ENCODE peak calls at places on chromosomes 2 and 18, in six cellular contexts. L is OCI-LY7; T is activated CD4-positive, alpha-beta memory T cell treated with anti-CD3 and anti-CD28 coated beads for 36 hours; H is progenitor cell of endocrine pancreas; R is NCI-H510A; F is HT-29. J is an unnamed sample.

GRCh38 chr2:204535356-204535755 is 9.9 kb upstream of the PARD3B start:
- DNase-seq in L (no peak), T (no peak), H (no peak), R (no peak), F (no peak), J (no peak)

GRCh38 chr2:231036131-231036530 is 1.2 kb upstream of the C2orf72 start:
- DNase-seq in L (no peak), T (no peak), H (no peak), R (no peak), F (no peak), J (no peak)

GRCh38 chr2:172556284-172557033 is 569 bp downstream of the PDK1 start:
- DNase-seq in L (peak), T (peak), H (peak), R (peak), F (peak), J (peak)

GRCh38 chr18:48186084-48186798 is 222.9 kb downstream of the ZBTB7C start:
- DNase-seq in L (no peak), T (no peak), H (no peak), R (no peak), F (no peak), J (no peak)

GRCh38 chr2:240326246-240326645 is 109.2 kb upstream of the GPC1 start:
- DNase-seq in L (no peak), T (no peak), H (no peak), R (no peak), F (no peak), J (no peak)

GRCh38 chr2:235616846-235617245 is 123.0 kb downstream of the AGAP1 start:
- DNase-seq in L (no peak), T (no peak), H (no peak), R (no peak), F (no peak), J (no peak)

GRCh38 chr2:191478754-191479679 is 198.9 kb upstream of the NABP1 start:
- DNase-seq in L (no peak), T (no peak), H (no peak), R (no peak), F (no peak), J (no peak)

GRCh38 chr18:40066368-40066767 is 1888.7 kb upstream of the PIK3C3 start:
- DNase-seq in L (no peak), T (no peak), H (no peak), R (no peak), F (no peak), J (no peak)

GRCh38 chr18:10530852-10531251 is 5.0 kb downstream of the NAPG start:
- DNase-seq in L (no peak), T (peak), H (no peak), R (no peak), F (no peak), J (no peak)

GRCh38 chr2:157245441-157246211 is 11.9 kb upstream of the GALNT5 start:
- DNase-seq in L (no peak), T (no peak), H (no peak), R (no peak), F (no peak), J (no peak)

GRCh38 chr18:69528439-69528838 is 127.8 kb downstream of the DOK6 start:
- DNase-seq in L (no peak), T (no peak), H (no peak), R (no peak), F (no peak), J (no peak)

GRCh38 chr2:81276595-81276994 is 972.0 kb upstream of the LRRTM1 start:
- DNase-seq in L (no peak), T (no peak), H (no peak), R (no peak), F (no peak), J (no peak)

GRCh38 chr2:212145111-212145510 is 393.5 kb downstream of the ERBB4 start:
- DNase-seq in L (no peak), T (no peak), H (no peak), R (no peak), F (no peak), J (no peak)

GRCh38 chr2:100105678-100106054 is 36.7 kb downstream of the AFF3 start:
- DNase-seq in L (no peak), T (no peak), H (no peak), R (no peak), F (no peak), J (no peak)

GRCh38 chr2:86046985-86047384 is 58.7 kb downstream of the POLR1A start:
- DNase-seq in L (no peak), T (no peak), H (no peak), R (no peak), F (no peak), J (no peak)

GRCh38 chr2:9772999-9773904 is 70.0 kb upstream of the TAF1B start:
- DNase-seq in L (no peak), T (no peak), H (no peak), R (no peak), F (no peak), J (no peak)

J was measured in SW480.